ENCODE peak calls at places on chromosome 3, in eight cellular contexts. E is body of pancreas, P is ureter, J is keratinocyte, V is GM23248, I is fibroblast of mammary gland, W is NCI-H1436, Z is iris pigment epithelial cell. O is an unnamed sample.

GRCh38 chr3:29410660-29411405 is 130.0 kb downstream of the RBMS3 start:
- DNase-seq in P (no peak), J (no peak), W (no peak), V (no peak), Z (no peak), I (no peak), E (no peak), O (no peak)

GRCh38 chr3:124837730-124838186 is 49.4 kb downstream of the ITGB5 start:
- DNase-seq in P (peak), I (peak), Z (peak), V (peak), E (peak), J (no peak), W (no peak), O (peak)

GRCh38 chr3:165697910-165698309 is 139.3 kb downstream of the BCHE start:
- DNase-seq in E (no peak), I (no peak), J (no peak), V (no peak), W (no peak), Z (no peak), P (no peak), O (no peak)

GRCh38 chr3:149898771-149899170 is 71.9 kb downstream of the PFN2 start:
- DNase-seq in W (no peak), E (no peak), J (no peak), V (peak), P (no peak), I (peak), Z (peak), O (peak)

GRCh38 chr3:151421956-151422355 is 37.4 kb upstream of the P2RY12 start:
- DNase-seq in I (no peak), V (no peak), P (no peak), W (no peak), E (no peak), J (no peak), Z (no peak), O (no peak)

GRCh38 chr3:135197246-135197645 is 402.2 kb downstream of the EPHB1 start:
- DNase-seq in E (no peak), Z (no peak), J (no peak), W (no peak), I (no peak), V (no peak), P (no peak), O (peak)

GRCh38 chr3:100602506-100603444 is 6.6 kb upstream of the ADGRG7 start:
- DNase-seq in J (no peak), P (no peak), I (peak), W (no peak), V (peak), Z (peak), E (no peak), O (no peak)

GRCh38 chr3:104763007-104763406 is 603.7 kb upstream of the ALCAM start:
- DNase-seq in I (peak), E (no peak), Z (peak), P (no peak), W (no peak), J (no peak), V (peak), O (no peak)

GRCh38 chr3:147699175-147699838 is 290.1 kb downstream of the ZIC1 start:
- DNase-seq in E (no peak), I (peak), P (no peak), J (no peak), V (peak), Z (peak), W (no peak), O (peak)

GRCh38 chr3:150738688-150739087 is 24.3 kb downstream of the SIAH2 start:
- DNase-seq in W (no peak), V (no peak), P (no peak), I (peak), E (no peak), Z (peak), J (no peak), O (no peak)

GRCh38 chr3:69646287-69647067 is 92.8 kb upstream of the MITF start:
- DNase-seq in W (no peak), Z (no peak), P (no peak), J (no peak), V (no peak), I (no peak), E (no peak), O (no peak)

GRCh38 chr3:64214697-64215018 is 10.6 kb downstream of the PRICKLE2 start:
- DNase-seq in W (no peak), J (no peak), P (no peak), Z (peak), E (no peak), I (peak), V (peak), O (peak)

GRCh38 chr3:56210201-56210774 is 258.0 kb downstream of the ERC2 start:
- DNase-seq in E (no peak), V (no peak), Z (no peak), J (no peak), I (no peak), P (no peak), W (no peak), O (no peak)

GRCh38 chr3:157261000-157261399 is 101.1 kb upstream of the CCNL1 start:
- DNase-seq in I (peak), V (peak), Z (peak), W (no peak), J (no peak), P (no peak), E (no peak), O (no peak)

GRCh38 chr3:187763850-187764648 is 18.8 kb upstream of the BCL6 start:
- DNase-seq in I (peak), E (no peak), W (peak), Z (no peak), P (no peak), V (peak), J (no peak), O (no peak)

GRCh38 chr3:141796436-141797166 is 33.4 kb downstream of the GRK7 start:
- DNase-seq in J (no peak), I (peak), P (peak), Z (peak), W (no peak), V (peak), E (peak), O (no peak)

GRCh38 chr3:140242818-140243276 is 307.9 kb downstream of the CLSTN2 start:
- DNase-seq in I (peak), V (no peak), P (no peak), E (peak), W (no peak), Z (peak), J (peak), O (no peak)

GRCh38 chr3:43871627-43872245 is 181.0 kb downstream of the ABHD5 start:
- DNase-seq in Z (peak), V (peak), E (no peak), P (no peak), W (no peak), I (peak), J (no peak), O (no peak)

O was measured in Calu3.